ENCODE peak calls at places on chromosomes 13 and 19, in eight cellular contexts. One of them, this sample, is unnamed.

GRCh38 chr19:13207237-13208130 is 57.3 kb downstream of the IER2 start:
- DNase-seq in testis: peak; percentile 30
- DNase-seq in adrenal gland: no peak
- DNase-seq in tibial nerve: no peak
- DNase-seq in heart left ventricle: peak; percentile 45
- DNase-seq in sigmoid colon: peak; percentile 74
- DNase-seq in NB4: peak; percentile 53
- DNase-seq in right lobe of liver: no peak
- DNase-seq in this sample: no peak

GRCh38 chr19:15161028-15161984 is 39.5 kb downstream of the NOTCH3 start:
- DNase-seq in testis: peak; percentile 35
- DNase-seq in adrenal gland: no peak
- DNase-seq in tibial nerve: no peak
- DNase-seq in heart left ventricle: no peak
- DNase-seq in sigmoid colon: no peak
- DNase-seq in NB4: peak; percentile 68
- DNase-seq in right lobe of liver: no peak
- DNase-seq in this sample: no peak

GRCh38 chr13:41520016-41520698 is 62.8 kb downstream of the RGCC start:
- DNase-seq in testis: no peak
- DNase-seq in adrenal gland: no peak
- DNase-seq in tibial nerve: no peak
- DNase-seq in heart left ventricle: no peak
- DNase-seq in sigmoid colon: no peak
- DNase-seq in NB4: peak; percentile 75
- DNase-seq in right lobe of liver: no peak
- DNase-seq in this sample: no peak

GRCh38 chr19:10553943-10554381 is 10.3 kb downstream of the ATG4D start:
- DNase-seq in testis: no peak
- DNase-seq in adrenal gland: no peak
- DNase-seq in tibial nerve: no peak
- DNase-seq in heart left ventricle: no peak
- DNase-seq in sigmoid colon: no peak
- DNase-seq in NB4: peak; percentile 36
- DNase-seq in right lobe of liver: no peak
- DNase-seq in this sample: peak; percentile 46

GRCh38 chr19:19021115-19021514 is 12.2 kb downstream of the SUGP2 start:
- DNase-seq in testis: no peak
- DNase-seq in adrenal gland: no peak
- DNase-seq in tibial nerve: no peak
- DNase-seq in heart left ventricle: no peak
- DNase-seq in sigmoid colon: no peak
- DNase-seq in NB4: no peak
- DNase-seq in right lobe of liver: no peak
- DNase-seq in this sample: no peak

GRCh38 chr13:110185696-110186095 is 121.3 kb downstream of the COL4A1 start:
- DNase-seq in testis: no peak
- DNase-seq in adrenal gland: no peak
- DNase-seq in tibial nerve: no peak
- DNase-seq in heart left ventricle: no peak
- DNase-seq in sigmoid colon: peak; percentile 48
- DNase-seq in NB4: no peak
- DNase-seq in right lobe of liver: no peak
- DNase-seq in this sample: no peak

GRCh38 chr19:35211545-35212230 is 16.9 kb downstream of the FAM187B start:
- DNase-seq in testis: peak; percentile 49
- DNase-seq in adrenal gland: peak; percentile 39
- DNase-seq in tibial nerve: peak; percentile 47
- DNase-seq in heart left ventricle: peak; percentile 54
- DNase-seq in sigmoid colon: peak; percentile 72
- DNase-seq in NB4: peak; percentile 40
- DNase-seq in right lobe of liver: peak; percentile 46
- DNase-seq in this sample: peak; percentile 70

GRCh38 chr13:110312669-110313031 is 5.6 kb downstream of the COL4A2 start:
- DNase-seq in testis: no peak
- DNase-seq in adrenal gland: no peak
- DNase-seq in tibial nerve: no peak
- DNase-seq in heart left ventricle: no peak
- DNase-seq in sigmoid colon: peak; percentile 84
- DNase-seq in NB4: peak; percentile 8
- DNase-seq in right lobe of liver: no peak
- DNase-seq in this sample: no peak

GRCh38 chr19:39795001-39795400 is 16.3 kb downstream of the LEUTX start:
- DNase-seq in testis: no peak
- DNase-seq in adrenal gland: no peak
- DNase-seq in tibial nerve: no peak
- DNase-seq in heart left ventricle: no peak
- DNase-seq in sigmoid colon: no peak
- DNase-seq in NB4: peak; percentile 15
- DNase-seq in right lobe of liver: no peak
- DNase-seq in this sample: no peak

GRCh38 chr19:45643927-45644771 is 5.0 kb upstream of the EML2 start:
- DNase-seq in testis: no peak
- DNase-seq in adrenal gland: no peak
- DNase-seq in tibial nerve: no peak
- DNase-seq in heart left ventricle: no peak
- DNase-seq in sigmoid colon: no peak
- DNase-seq in NB4: no peak
- DNase-seq in right lobe of liver: no peak
- DNase-seq in this sample: no peak

GRCh38 chr19:1045247-1045603 is 5.3 kb downstream of the ABCA7 start:
- DNase-seq in testis: peak; percentile 94
- DNase-seq in adrenal gland: peak; percentile 20
- DNase-seq in tibial nerve: no peak
- DNase-seq in heart left ventricle: no peak
- DNase-seq in sigmoid colon: no peak
- DNase-seq in NB4: peak; percentile 50
- DNase-seq in right lobe of liver: peak; percentile 28
- DNase-seq in this sample: peak; percentile 73

GRCh38 chr19:56071151-56071550 is 49.9 kb downstream of the ZNF787 start:
- DNase-seq in testis: no peak
- DNase-seq in adrenal gland: no peak
- DNase-seq in tibial nerve: no peak
- DNase-seq in heart left ventricle: no peak
- DNase-seq in sigmoid colon: no peak
- DNase-seq in NB4: peak; percentile 26
- DNase-seq in right lobe of liver: peak; percentile 77
- DNase-seq in this sample: no peak

GRCh38 chr13:98976338-98976737 is 1.5 kb downstream of the DOCK9 start:
- DNase-seq in testis: no peak
- DNase-seq in adrenal gland: no peak
- DNase-seq in tibial nerve: no peak
- DNase-seq in heart left ventricle: no peak
- DNase-seq in sigmoid colon: no peak
- DNase-seq in NB4: peak; percentile 25
- DNase-seq in right lobe of liver: no peak
- DNase-seq in this sample: no peak

GRCh38 chr19:9178901-9179300 is at the start of gene OR7D2:
- DNase-seq in testis: no peak
- DNase-seq in adrenal gland: no peak
- DNase-seq in tibial nerve: no peak
- DNase-seq in heart left ventricle: no peak
- DNase-seq in sigmoid colon: no peak
- DNase-seq in NB4: no peak
- DNase-seq in right lobe of liver: no peak
- DNase-seq in this sample: no peak

GRCh38 chr19:9171393-9171991 is 7.3 kb upstream of the OR7D2 start:
- DNase-seq in testis: no peak
- DNase-seq in adrenal gland: no peak
- DNase-seq in tibial nerve: peak; percentile 5
- DNase-seq in heart left ventricle: no peak
- DNase-seq in sigmoid colon: no peak
- DNase-seq in NB4: no peak
- DNase-seq in right lobe of liver: no peak
- DNase-seq in this sample: no peak

GRCh38 chr19:9175326-9175725 is 3.5 kb upstream of the OR7D2 start:
- DNase-seq in testis: no peak
- DNase-seq in adrenal gland: no peak
- DNase-seq in tibial nerve: no peak
- DNase-seq in heart left ventricle: no peak
- DNase-seq in sigmoid colon: no peak
- DNase-seq in NB4: no peak
- DNase-seq in right lobe of liver: no peak
- DNase-seq in this sample: no peak
- TF ChIP-seq POLR2A in testis: no peak
- TF ChIP-seq POLR2A in adrenal gland: no peak
- TF ChIP-seq POLR2A in tibial nerve: no peak
- TF ChIP-seq POLR2A in heart left ventricle: no peak
- TF ChIP-seq POLR2A in sigmoid colon: no peak
- TF ChIP-seq POLR2A in NB4: no peak
- TF ChIP-seq POLR2A in right lobe of liver: no peak
- TF ChIP-seq POLR2A in this sample: no peak

GRCh38 chr13:30869491-30869890 is 36.6 kb upstream of the MEDAG start:
- DNase-seq in testis: peak; percentile 36
- DNase-seq in adrenal gland: no peak
- DNase-seq in tibial nerve: no peak
- DNase-seq in heart left ventricle: peak; percentile 47
- DNase-seq in sigmoid colon: no peak
- DNase-seq in NB4: no peak
- DNase-seq in right lobe of liver: no peak
- DNase-seq in this sample: no peak

GRCh38 chr13:30865131-30866009 is 40.7 kb upstream of the MEDAG start:
- DNase-seq in testis: peak; percentile 87
- DNase-seq in adrenal gland: peak; percentile 74
- DNase-seq in tibial nerve: peak; percentile 69
- DNase-seq in heart left ventricle: peak; percentile 82
- DNase-seq in sigmoid colon: peak; percentile 92
- DNase-seq in NB4: peak; percentile 83
- DNase-seq in right lobe of liver: peak; percentile 80
- DNase-seq in this sample: peak; percentile 80

GRCh38 chr13:30864352-30865130 is 41.5 kb upstream of the MEDAG start:
- DNase-seq in testis: no peak
- DNase-seq in adrenal gland: no peak
- DNase-seq in tibial nerve: no peak
- DNase-seq in heart left ventricle: no peak
- DNase-seq in sigmoid colon: no peak
- DNase-seq in NB4: no peak
- DNase-seq in right lobe of liver: no peak
- DNase-seq in this sample: no peak

GRCh38 chr13:30868806-30869470 is 37.1 kb upstream of the MEDAG start:
- DNase-seq in testis: no peak
- DNase-seq in adrenal gland: no peak
- DNase-seq in tibial nerve: no peak
- DNase-seq in heart left ventricle: no peak
- DNase-seq in sigmoid colon: no peak
- DNase-seq in NB4: no peak
- DNase-seq in right lobe of liver: no peak
- DNase-seq in this sample: no peak

DNA sequence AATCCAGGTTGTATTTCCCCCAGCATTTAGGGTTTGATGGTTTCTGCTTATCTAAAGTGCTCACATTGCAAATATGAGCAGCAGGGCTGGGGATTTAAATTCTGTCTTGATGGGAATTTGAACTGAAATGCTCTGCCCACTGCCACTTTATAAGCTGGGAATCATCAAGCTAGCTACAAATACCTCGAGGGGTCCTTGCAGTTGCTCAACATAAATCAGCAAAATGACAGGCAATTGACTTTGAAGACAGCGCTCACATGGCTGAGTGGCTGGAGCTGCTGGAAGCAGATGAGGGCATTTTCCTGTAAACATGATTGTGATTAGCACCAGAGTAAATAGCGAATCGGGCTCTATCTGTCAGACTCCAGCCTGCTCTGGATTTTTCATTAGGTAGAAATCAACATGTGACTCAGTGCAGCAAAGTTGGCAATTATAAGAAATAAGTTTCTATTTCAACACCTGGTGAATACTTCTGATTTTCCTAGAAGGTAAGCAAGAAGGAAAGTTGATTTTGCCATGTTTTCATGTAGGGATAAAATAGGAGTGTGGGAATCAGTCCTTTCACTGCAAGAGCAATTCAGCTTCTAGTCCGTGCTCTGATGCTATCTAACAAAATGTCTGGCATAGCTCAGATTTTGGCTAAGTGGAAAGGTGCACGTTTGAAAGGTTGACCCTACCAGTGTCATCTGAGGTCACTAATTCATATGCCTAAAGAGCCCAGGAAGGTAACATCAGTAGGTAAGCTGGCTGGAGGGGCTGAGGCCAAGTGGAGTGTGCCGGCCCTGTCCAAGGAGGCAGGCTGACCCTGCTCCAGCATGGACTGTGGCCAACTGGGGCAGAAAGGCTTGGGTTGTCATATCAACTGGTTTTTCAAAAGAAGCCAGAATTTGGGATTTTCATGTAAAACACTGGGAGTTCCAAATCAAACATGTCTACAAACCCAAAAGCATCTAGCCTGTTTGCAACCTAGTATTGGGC is 39.1 kb upstream of the MEDAG start:
- DNase-seq in testis: no peak
- DNase-seq in adrenal gland: no peak
- DNase-seq in tibial nerve: no peak
- DNase-seq in heart left ventricle: no peak
- DNase-seq in sigmoid colon: no peak
- DNase-seq in NB4: no peak
- DNase-seq in right lobe of liver: no peak
- DNase-seq in this sample: no peak
- TF ChIP-seq POLR2A in testis: no peak
- TF ChIP-seq POLR2A in adrenal gland: no peak
- TF ChIP-seq POLR2A in tibial nerve: no peak
- TF ChIP-seq POLR2A in heart left ventricle: no peak
- TF ChIP-seq POLR2A in sigmoid colon: no peak
- TF ChIP-seq POLR2A in NB4: no peak
- TF ChIP-seq POLR2A in right lobe of liver: no peak
- TF ChIP-seq POLR2A in this sample: no peak

DNA sequence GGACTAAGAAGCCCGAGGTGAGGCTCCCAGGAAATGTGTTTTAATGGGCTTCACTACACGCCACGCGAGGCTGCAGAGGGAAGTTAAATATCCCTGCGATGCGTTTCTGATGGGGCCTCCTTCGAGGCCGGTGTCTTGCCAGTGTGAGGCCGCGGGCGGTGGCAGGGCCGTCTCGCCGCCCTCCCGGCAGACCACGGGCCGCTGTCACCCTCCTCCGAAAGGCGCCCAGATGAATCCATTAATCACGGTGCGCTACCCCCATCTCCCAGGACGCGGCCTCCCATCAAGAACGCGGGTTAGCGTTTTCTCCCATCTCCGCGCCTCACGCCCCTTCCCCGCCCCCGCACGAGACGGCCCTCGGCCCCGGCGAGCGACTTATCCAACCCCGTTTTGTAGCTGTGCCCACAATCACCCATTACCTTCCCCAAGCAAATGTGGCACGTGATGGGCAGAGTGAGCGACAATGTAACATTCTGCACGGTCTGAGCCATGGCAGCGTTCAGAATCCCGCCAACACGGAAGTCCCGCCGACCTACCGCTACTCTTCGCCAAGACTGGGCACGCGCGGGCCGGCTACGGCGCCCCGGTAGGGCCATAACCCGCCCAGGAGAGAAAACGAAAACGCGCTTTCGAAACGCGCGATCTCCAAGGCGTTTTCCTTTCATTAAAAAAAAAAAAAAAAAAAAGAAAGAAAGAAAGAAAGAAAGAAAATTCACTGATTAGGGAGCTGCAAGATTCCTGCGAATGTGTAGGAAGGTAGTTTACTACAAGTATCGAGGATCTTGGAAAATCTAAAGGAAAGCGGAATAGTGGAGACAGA is at the start of gene OBI1:
- DNase-seq in testis: peak; percentile 97
- DNase-seq in adrenal gland: peak; percentile 94
- DNase-seq in tibial nerve: peak; percentile 89
- DNase-seq in heart left ventricle: peak; percentile 93
- DNase-seq in sigmoid colon: peak; percentile 95
- DNase-seq in NB4: peak; percentile 93
- DNase-seq in right lobe of liver: peak; percentile 92
- DNase-seq in this sample: peak; percentile 95
- TF ChIP-seq POLR2A in testis: no peak
- TF ChIP-seq POLR2A in adrenal gland: peak; percentile 27
- TF ChIP-seq POLR2A in tibial nerve: peak; percentile 43
- TF ChIP-seq POLR2A in heart left ventricle: no peak
- TF ChIP-seq POLR2A in sigmoid colon: peak; percentile 32
- TF ChIP-seq POLR2A in NB4: peak; percentile 96
- TF ChIP-seq POLR2A in right lobe of liver: peak; percentile 68
- TF ChIP-seq POLR2A in this sample: peak; percentile 69

GRCh38 chr19:3700242-3701032 is at the start of gene PIP5K1C:
- DNase-seq in testis: peak; percentile 94
- DNase-seq in adrenal gland: peak; percentile 92
- DNase-seq in tibial nerve: peak; percentile 91
- DNase-seq in heart left ventricle: peak; percentile 88
- DNase-seq in sigmoid colon: peak; percentile 94
- DNase-seq in NB4: peak; percentile 79
- DNase-seq in right lobe of liver: peak; percentile 92
- DNase-seq in this sample: peak; percentile 95
- TF ChIP-seq POLR2A in testis: no peak
- TF ChIP-seq POLR2A in adrenal gland: peak; percentile 33
- TF ChIP-seq POLR2A in tibial nerve: peak; percentile 64
- TF ChIP-seq POLR2A in heart left ventricle: no peak
- TF ChIP-seq POLR2A in sigmoid colon: no peak
- TF ChIP-seq POLR2A in NB4: no peak
- TF ChIP-seq POLR2A in right lobe of liver: peak; percentile 64
- TF ChIP-seq POLR2A in this sample: no peak